ENCODE peak calls at places on chromosomes 12 and 14, in nine cellular contexts. One of them, this sample, is unnamed.
A peak's percentile ranks its signal among the peaks of the same experiment; 100 is the strongest.

GRCh38 chr14:68408680-68409079 is 384.2 kb downstream of the ZFP36L1 start:
- DNase-seq in mesendoderm: no peak
- DNase-seq in GM20000: no peak
- DNase-seq in astrocyte of the spinal cord: no peak
- DNase-seq in NCI-H187: no peak
- DNase-seq in body of pancreas: no peak
- DNase-seq in skeletal muscle cell: no peak
- DNase-seq in NB4: peak; percentile 41
- DNase-seq in ACHN: no peak
- DNase-seq in this sample: no peak

GRCh38 chr12:1845010-1845409 is 24.6 kb downstream of the LRTM2 start:
- DNase-seq in mesendoderm: no peak
- DNase-seq in GM20000: no peak
- DNase-seq in astrocyte of the spinal cord: no peak
- DNase-seq in NCI-H187: no peak
- DNase-seq in body of pancreas: no peak
- DNase-seq in skeletal muscle cell: no peak
- DNase-seq in NB4: no peak
- DNase-seq in ACHN: no peak
- DNase-seq in this sample: no peak

GRCh38 chr12:76883151-76883550 is 4.3 kb upstream of the CSRP2 start:
- DNase-seq in mesendoderm: peak; percentile 50
- DNase-seq in GM20000: no peak
- DNase-seq in astrocyte of the spinal cord: peak; percentile 42
- DNase-seq in NCI-H187: no peak
- DNase-seq in body of pancreas: no peak
- DNase-seq in skeletal muscle cell: peak; percentile 56
- DNase-seq in NB4: no peak
- DNase-seq in ACHN: peak; percentile 67
- DNase-seq in this sample: no peak

GRCh38 chr12:27276275-27276674 is 32.2 kb downstream of the STK38L start:
- DNase-seq in mesendoderm: peak; percentile 32
- DNase-seq in GM20000: no peak
- DNase-seq in astrocyte of the spinal cord: no peak
- DNase-seq in NCI-H187: no peak
- DNase-seq in body of pancreas: no peak
- DNase-seq in skeletal muscle cell: no peak
- DNase-seq in NB4: no peak
- DNase-seq in ACHN: no peak
- DNase-seq in this sample: no peak

GRCh38 chr14:66595394-66595793 is 87.4 kb downstream of the GPHN start:
- DNase-seq in mesendoderm: no peak
- DNase-seq in GM20000: no peak
- DNase-seq in astrocyte of the spinal cord: no peak
- DNase-seq in NCI-H187: no peak
- DNase-seq in body of pancreas: no peak
- DNase-seq in skeletal muscle cell: no peak
- DNase-seq in NB4: no peak
- DNase-seq in ACHN: no peak
- DNase-seq in this sample: no peak

GRCh38 chr14:53519137-53519536 is 366.0 kb upstream of the DDHD1 start:
- DNase-seq in mesendoderm: no peak
- DNase-seq in GM20000: no peak
- DNase-seq in astrocyte of the spinal cord: peak; percentile 64
- DNase-seq in NCI-H187: no peak
- DNase-seq in body of pancreas: no peak
- DNase-seq in skeletal muscle cell: no peak
- DNase-seq in NB4: no peak
- DNase-seq in ACHN: no peak
- DNase-seq in this sample: no peak

GRCh38 chr14:58755026-58755929 is 117.5 kb downstream of the DACT1 start:
- DNase-seq in mesendoderm: no peak
- DNase-seq in GM20000: no peak
- DNase-seq in astrocyte of the spinal cord: no peak
- DNase-seq in NCI-H187: no peak
- DNase-seq in body of pancreas: peak; percentile 40
- DNase-seq in skeletal muscle cell: no peak
- DNase-seq in NB4: no peak
- DNase-seq in ACHN: no peak
- DNase-seq in this sample: no peak

GRCh38 chr14:64293976-64294671 is at the start of gene ESR2:
- DNase-seq in mesendoderm: peak; percentile 74
- DNase-seq in GM20000: peak; percentile 64
- DNase-seq in astrocyte of the spinal cord: peak; percentile 51
- DNase-seq in NCI-H187: peak; percentile 51
- DNase-seq in body of pancreas: peak; percentile 22
- DNase-seq in skeletal muscle cell: no peak
- DNase-seq in NB4: no peak
- DNase-seq in ACHN: peak; percentile 37
- DNase-seq in this sample: no peak

GRCh38 chr12:104565606-104566243 is 109.0 kb downstream of the CHST11 start:
- DNase-seq in mesendoderm: no peak
- DNase-seq in GM20000: no peak
- DNase-seq in astrocyte of the spinal cord: peak; percentile 50
- DNase-seq in NCI-H187: no peak
- DNase-seq in body of pancreas: no peak
- DNase-seq in skeletal muscle cell: peak; percentile 28
- DNase-seq in NB4: peak; percentile 50
- DNase-seq in ACHN: no peak
- DNase-seq in this sample: no peak

GRCh38 chr14:79369359-79370332 is 841.7 kb downstream of the DIO2 start:
- DNase-seq in mesendoderm: no peak
- DNase-seq in GM20000: no peak
- DNase-seq in astrocyte of the spinal cord: peak; percentile 97
- DNase-seq in NCI-H187: no peak
- DNase-seq in body of pancreas: peak; percentile 59
- DNase-seq in skeletal muscle cell: peak; percentile 97
- DNase-seq in NB4: peak; percentile 6
- DNase-seq in ACHN: peak; percentile 65
- DNase-seq in this sample: no peak

GRCh38 chr12:128850400-128850799 is 2.9 kb upstream of the GLT1D1 start:
- DNase-seq in mesendoderm: peak; percentile 79
- DNase-seq in GM20000: no peak
- DNase-seq in astrocyte of the spinal cord: no peak
- DNase-seq in NCI-H187: no peak
- DNase-seq in body of pancreas: no peak
- DNase-seq in skeletal muscle cell: no peak
- DNase-seq in NB4: no peak
- DNase-seq in ACHN: no peak
- DNase-seq in this sample: no peak

GRCh38 chr12:61566183-61566582 is 694.0 kb upstream of the USP15 start:
- DNase-seq in mesendoderm: peak; percentile 1
- DNase-seq in GM20000: no peak
- DNase-seq in astrocyte of the spinal cord: no peak
- DNase-seq in NCI-H187: no peak
- DNase-seq in body of pancreas: no peak
- DNase-seq in skeletal muscle cell: no peak
- DNase-seq in NB4: no peak
- DNase-seq in ACHN: no peak
- DNase-seq in this sample: no peak

GRCh38 chr12:25200703-25201102 is 5.7 kb downstream of the ETFRF1 start:
- DNase-seq in mesendoderm: no peak
- DNase-seq in GM20000: no peak
- DNase-seq in astrocyte of the spinal cord: peak; percentile 51
- DNase-seq in NCI-H187: no peak
- DNase-seq in body of pancreas: no peak
- DNase-seq in skeletal muscle cell: peak; percentile 7
- DNase-seq in NB4: no peak
- DNase-seq in ACHN: peak; percentile 70
- DNase-seq in this sample: no peak

GRCh38 chr12:45409966-45410365 is 194.1 kb downstream of the ANO6 start:
- DNase-seq in mesendoderm: no peak
- DNase-seq in GM20000: no peak
- DNase-seq in astrocyte of the spinal cord: peak; percentile 84
- DNase-seq in NCI-H187: no peak
- DNase-seq in body of pancreas: no peak
- DNase-seq in skeletal muscle cell: peak; percentile 35
- DNase-seq in NB4: no peak
- DNase-seq in ACHN: no peak
- DNase-seq in this sample: no peak

GRCh38 chr14:21382886-21383847 is 652 bp downstream of the SUPT16H start:
- DNase-seq in mesendoderm: peak; percentile 66
- DNase-seq in GM20000: peak; percentile 28
- DNase-seq in astrocyte of the spinal cord: peak; percentile 26
- DNase-seq in NCI-H187: peak; percentile 85
- DNase-seq in body of pancreas: peak; percentile 21
- DNase-seq in skeletal muscle cell: peak; percentile 13
- DNase-seq in NB4: peak; percentile 76
- DNase-seq in ACHN: peak; percentile 77
- DNase-seq in this sample: no peak

GRCh38 chr12:57611116-57611809 is at the start of gene ARHGEF25:
- DNase-seq in mesendoderm: peak; percentile 60
- DNase-seq in GM20000: peak; percentile 92
- DNase-seq in astrocyte of the spinal cord: peak; percentile 51
- DNase-seq in NCI-H187: peak; percentile 9
- DNase-seq in body of pancreas: peak; percentile 71
- DNase-seq in skeletal muscle cell: no peak
- DNase-seq in NB4: no peak
- DNase-seq in ACHN: peak; percentile 69
- DNase-seq in this sample: no peak

GRCh38 chr12:53234236-53234635 is 2.2 kb upstream of the RARG start:
- DNase-seq in mesendoderm: peak; percentile 81
- DNase-seq in GM20000: no peak
- DNase-seq in astrocyte of the spinal cord: no peak
- DNase-seq in NCI-H187: no peak
- DNase-seq in body of pancreas: no peak
- DNase-seq in skeletal muscle cell: no peak
- DNase-seq in NB4: no peak
- DNase-seq in ACHN: no peak
- DNase-seq in this sample: no peak

GRCh38 chr12:131096681-131097181 is 143.0 kb downstream of the ADGRD1 start:
- DNase-seq in mesendoderm: no peak
- DNase-seq in GM20000: no peak
- DNase-seq in astrocyte of the spinal cord: no peak
- DNase-seq in NCI-H187: no peak
- DNase-seq in body of pancreas: no peak
- DNase-seq in skeletal muscle cell: no peak
- DNase-seq in NB4: no peak
- DNase-seq in ACHN: no peak
- DNase-seq in this sample: no peak

GRCh38 chr14:94051115-94051514 is 25.0 kb downstream of the OTUB2 start:
- DNase-seq in mesendoderm: peak; percentile 46
- DNase-seq in GM20000: no peak
- DNase-seq in astrocyte of the spinal cord: peak; percentile 68
- DNase-seq in NCI-H187: no peak
- DNase-seq in body of pancreas: no peak
- DNase-seq in skeletal muscle cell: no peak
- DNase-seq in NB4: no peak
- DNase-seq in ACHN: peak; percentile 27
- DNase-seq in this sample: no peak

GRCh38 chr12:64587447-64587846 is 22.8 kb upstream of the RASSF3 start:
- DNase-seq in mesendoderm: no peak
- DNase-seq in GM20000: no peak
- DNase-seq in astrocyte of the spinal cord: no peak
- DNase-seq in NCI-H187: no peak
- DNase-seq in body of pancreas: no peak
- DNase-seq in skeletal muscle cell: no peak
- DNase-seq in NB4: peak; percentile 34
- DNase-seq in ACHN: no peak
- DNase-seq in this sample: no peak

GRCh38 chr14:27672047-27672446 is 1074.2 kb upstream of the NOVA1 start:
- DNase-seq in mesendoderm: no peak
- DNase-seq in GM20000: no peak
- DNase-seq in astrocyte of the spinal cord: no peak
- DNase-seq in NCI-H187: no peak
- DNase-seq in body of pancreas: no peak
- DNase-seq in skeletal muscle cell: no peak
- DNase-seq in NB4: peak; percentile 12
- DNase-seq in ACHN: no peak
- DNase-seq in this sample: no peak

GRCh38 chr12:10136637-10137205 is 6.7 kb upstream of the CLEC7A start:
- DNase-seq in mesendoderm: no peak
- DNase-seq in GM20000: no peak
- DNase-seq in astrocyte of the spinal cord: no peak
- DNase-seq in NCI-H187: no peak
- DNase-seq in body of pancreas: no peak
- DNase-seq in skeletal muscle cell: no peak
- DNase-seq in NB4: no peak
- DNase-seq in ACHN: no peak
- DNase-seq in this sample: no peak

GRCh38 chr12:95231190-95231589 is 13.6 kb downstream of the VEZT start:
- DNase-seq in mesendoderm: no peak
- DNase-seq in GM20000: no peak
- DNase-seq in astrocyte of the spinal cord: peak; percentile 60
- DNase-seq in NCI-H187: no peak
- DNase-seq in body of pancreas: no peak
- DNase-seq in skeletal muscle cell: no peak
- DNase-seq in NB4: no peak
- DNase-seq in ACHN: peak; percentile 38
- DNase-seq in this sample: no peak

GRCh38 chr12:40104461-40105264 is 1.2 kb downstream of the SLC2A13 start:
- DNase-seq in mesendoderm: peak; percentile 27
- DNase-seq in GM20000: no peak
- DNase-seq in astrocyte of the spinal cord: no peak
- DNase-seq in NCI-H187: no peak
- DNase-seq in body of pancreas: peak; percentile 27
- DNase-seq in skeletal muscle cell: no peak
- DNase-seq in NB4: no peak
- DNase-seq in ACHN: peak; percentile 35
- DNase-seq in this sample: no peak

GRCh38 chr14:59576332-59577294 is at the start of gene CCDC175:
- DNase-seq in mesendoderm: peak; percentile 95
- DNase-seq in GM20000: peak; percentile 80
- DNase-seq in astrocyte of the spinal cord: peak; percentile 81
- DNase-seq in NCI-H187: peak; percentile 82
- DNase-seq in body of pancreas: peak; percentile 90
- DNase-seq in skeletal muscle cell: peak; percentile 22
- DNase-seq in NB4: peak; percentile 81
- DNase-seq in ACHN: peak; percentile 85
- DNase-seq in this sample: peak; percentile 78

GRCh38 chr12:130029151-130029550 is 125.3 kb upstream of the TMEM132D start:
- DNase-seq in mesendoderm: no peak
- DNase-seq in GM20000: no peak
- DNase-seq in astrocyte of the spinal cord: no peak
- DNase-seq in NCI-H187: no peak
- DNase-seq in body of pancreas: no peak
- DNase-seq in skeletal muscle cell: no peak
- DNase-seq in NB4: no peak
- DNase-seq in ACHN: no peak
- DNase-seq in this sample: no peak

GRCh38 chr12:5166976-5167375 is 123.3 kb downstream of the KCNA5 start:
- DNase-seq in mesendoderm: peak; percentile 13
- DNase-seq in GM20000: no peak
- DNase-seq in astrocyte of the spinal cord: peak; percentile 92
- DNase-seq in NCI-H187: no peak
- DNase-seq in body of pancreas: no peak
- DNase-seq in skeletal muscle cell: peak; percentile 76
- DNase-seq in NB4: no peak
- DNase-seq in ACHN: peak; percentile 91
- DNase-seq in this sample: no peak

GRCh38 chr12:58668233-58668632 is 252.1 kb downstream of the LRIG3 start:
- DNase-seq in mesendoderm: no peak
- DNase-seq in GM20000: no peak
- DNase-seq in astrocyte of the spinal cord: peak; percentile 5
- DNase-seq in NCI-H187: no peak
- DNase-seq in body of pancreas: no peak
- DNase-seq in skeletal muscle cell: no peak
- DNase-seq in NB4: no peak
- DNase-seq in ACHN: no peak
- DNase-seq in this sample: no peak

GRCh38 chr12:10612954-10613333 is 465 bp downstream of the MAGOHB start:
- DNase-seq in mesendoderm: peak; percentile 55
- DNase-seq in GM20000: no peak
- DNase-seq in astrocyte of the spinal cord: no peak
- DNase-seq in NCI-H187: no peak
- DNase-seq in body of pancreas: no peak
- DNase-seq in skeletal muscle cell: no peak
- DNase-seq in NB4: peak; percentile 23
- DNase-seq in ACHN: no peak
- DNase-seq in this sample: no peak

GRCh38 chr12:92721130-92721529 is 18.3 kb downstream of the PLEKHG7 start:
- DNase-seq in mesendoderm: peak; percentile 68
- DNase-seq in GM20000: no peak
- DNase-seq in astrocyte of the spinal cord: peak; percentile 10
- DNase-seq in NCI-H187: no peak
- DNase-seq in body of pancreas: no peak
- DNase-seq in skeletal muscle cell: no peak
- DNase-seq in NB4: no peak
- DNase-seq in ACHN: peak; percentile 38
- DNase-seq in this sample: no peak